ENCODE peak calls at places on chromosome 14, in five cellular contexts. Q is epithelial cell of esophagus, T is NCI-H1694, J is AG09309, X is left colon. L is an unnamed sample.

GRCh38 chr14:50822501-50823042 is 8.4 kb downstream of the NIN start:
- DNase-seq in Q (no peak), T (no peak), J (no peak), X (no peak), L (no peak)

GRCh38 chr14:77253333-77254190 is 17.4 kb downstream of the NGB start:
- DNase-seq in T (no peak), X (no peak), J (no peak), Q (no peak), L (no peak)

GRCh38 chr14:35855886-35856481 is 29.8 kb downstream of the BRMS1L start:
- DNase-seq in J (no peak), Q (no peak), T (peak), X (no peak), L (no peak)

GRCh38 chr14:101916816-101917412 is 47.5 kb upstream of the DYNC1H1 start:
- DNase-seq in J (no peak), X (no peak), Q (no peak), T (no peak), L (no peak)

GRCh38 chr14:63713765-63714164 is 14.1 kb downstream of the SGPP1 start:
- DNase-seq in Q (peak), T (no peak), X (no peak), J (peak), L (no peak)

GRCh38 chr14:29643415-29644206 is 284.0 kb downstream of the PRKD1 start:
- DNase-seq in X (no peak), J (no peak), T (no peak), Q (no peak), L (no peak)

GRCh38 chr14:21017528-21018245 is 7.2 kb downstream of the NDRG2 start:
- DNase-seq in T (no peak), X (no peak), J (no peak), Q (no peak), L (no peak)

GRCh38 chr14:61618448-61618847 is 76.9 kb upstream of the HIF1A start:
- DNase-seq in X (no peak), J (no peak), T (no peak), Q (no peak), L (no peak)

GRCh38 chr14:22767323-22767589 is 768 bp downstream of the OXA1L start:
- DNase-seq in J (no peak), Q (no peak), T (no peak), X (no peak), L (no peak)

GRCh38 chr14:101495284-101495683 is 66.0 kb upstream of the DIO3 start:
- DNase-seq in X (no peak), Q (no peak), J (no peak), T (no peak), L (no peak)

GRCh38 chr14:105268736-105269354 is 20.5 kb downstream of the BTBD6 start:
- DNase-seq in J (no peak), Q (no peak), T (no peak), X (no peak), L (no peak)

GRCh38 chr14:90093942-90094595 is 32.3 kb downstream of the KCNK13 start:
- DNase-seq in J (no peak), T (no peak), X (no peak), Q (peak), L (no peak)

GRCh38 chr14:68593806-68594536 is 198.9 kb downstream of the ZFP36L1 start:
- DNase-seq in X (no peak), T (no peak), J (no peak), Q (no peak), L (no peak)

GRCh38 chr14:32588448-32589320 is 259.6 kb downstream of the AKAP6 start:
- DNase-seq in Q (peak), X (no peak), T (peak), J (no peak), L (no peak)